ENCODE peak calls at places on chromosomes 6 and 20, in six cellular contexts. N is ovary, W is tibial nerve, T is sigmoid colon, Q is HepG2, O is stomach. P is an unnamed sample.

GRCh38 chr6:141359953-141360352 is 772.8 kb upstream of the GJE1 start:
- DNase-seq in T (no peak), O (no peak), Q (no peak), W (no peak), N (no peak), P (no peak)

GRCh38 chr20:23217023-23217422 is 130.9 kb upstream of the CD93 start:
- DNase-seq in W (no peak), N (no peak), T (no peak), Q (no peak), O (no peak), P (no peak)

GRCh38 chr6:90653750-90654149 is 66.9 kb upstream of the MAP3K7 start:
- DNase-seq in W (no peak), O (no peak), N (no peak), T (no peak), Q (no peak), P (no peak)

GRCh38 chr6:3808759-3809514 is 40.2 kb upstream of the FAM50B start:
- DNase-seq in N (no peak), W (peak), T (peak), O (peak), Q (peak), P (peak)

GRCh38 chr6:51049288-51049982 is 230.8 kb downstream of the TFAP2B start:
- DNase-seq in O (no peak), Q (no peak), T (no peak), W (no peak), N (no peak), P (no peak)

GRCh38 chr20:63836335-63837133 is 5.5 kb upstream of the ZBTB46 start:
- DNase-seq in O (no peak), Q (no peak), T (no peak), W (no peak), N (no peak), P (no peak)

GRCh38 chr6:145310116-145310515 is 425.2 kb downstream of the EPM2A start:
- DNase-seq in N (no peak), T (no peak), O (no peak), W (no peak), Q (no peak), P (no peak)

GRCh38 chr6:138238368-138238767 is 20.1 kb upstream of the PBOV1 start:
- DNase-seq in Q (no peak), T (no peak), N (no peak), O (no peak), W (no peak), P (no peak)

GRCh38 chr20:7031222-7031621 is 263.7 kb downstream of the BMP2 start:
- DNase-seq in T (no peak), Q (peak), W (no peak), N (no peak), O (no peak), P (no peak)

GRCh38 chr20:7029005-7029404 is 261.5 kb downstream of the BMP2 start:
- DNase-seq in T (no peak), W (no peak), O (no peak), Q (no peak), N (no peak), P (no peak)

GRCh38 chr20:7022597-7022996 is 255.1 kb downstream of the BMP2 start:
- DNase-seq in W (no peak), O (no peak), N (no peak), Q (no peak), T (no peak), P (no peak)

GRCh38 chr20:7025635-7026034 is 258.1 kb downstream of the BMP2 start:
- DNase-seq in T (no peak), O (no peak), W (no peak), N (no peak), Q (no peak), P (no peak)
- TF ChIP-seq EP300 in T (no peak), O (no peak), W (no peak), N (no peak), Q (no peak), P (no peak)

GRCh38 chr20:39107741-39108140 is 145.6 kb downstream of the DHX35 start:
- DNase-seq in O (no peak), T (no peak), W (no peak), Q (peak), N (no peak), P (no peak)

GRCh38 chr20:39106791-39107190 is 144.6 kb downstream of the DHX35 start:
- DNase-seq in W (no peak), N (no peak), Q (no peak), T (no peak), O (no peak), P (no peak)

GRCh38 chr20:39105551-39105950 is 143.4 kb downstream of the DHX35 start:
- DNase-seq in O (no peak), Q (no peak), T (no peak), N (no peak), W (no peak), P (no peak)

GRCh38 chr20:39103305-39103704 is 141.2 kb downstream of the DHX35 start:
- DNase-seq in T (no peak), N (no peak), W (no peak), Q (no peak), O (no peak), P (no peak)

DNA sequence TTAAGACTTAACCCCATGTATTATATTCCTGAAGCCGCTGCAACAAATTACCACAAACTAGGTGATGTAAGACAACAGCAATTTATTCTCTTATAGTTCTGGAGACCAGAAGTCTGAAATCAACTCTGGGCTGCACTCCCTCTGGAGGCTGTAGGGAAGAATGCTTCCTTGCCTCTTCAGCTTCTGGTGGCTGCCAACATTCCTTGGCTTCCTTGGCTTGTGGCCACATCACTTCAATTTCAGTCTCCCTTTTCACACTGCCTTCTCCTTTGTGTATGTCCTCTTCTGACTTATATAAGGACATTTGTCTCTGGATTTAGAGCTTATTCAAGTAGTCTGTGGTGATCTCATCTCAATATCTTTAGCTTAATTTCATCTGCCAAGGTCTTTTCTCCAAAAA is 141.6 kb downstream of the DHX35 start:
- DNase-seq in O (no peak), N (no peak), Q (no peak), W (no peak), T (no peak), P (no peak)
- H3K27ac ChIP-seq in O (no peak), N (no peak), Q (no peak), W (no peak), T (no peak), P (no peak)

DNA sequence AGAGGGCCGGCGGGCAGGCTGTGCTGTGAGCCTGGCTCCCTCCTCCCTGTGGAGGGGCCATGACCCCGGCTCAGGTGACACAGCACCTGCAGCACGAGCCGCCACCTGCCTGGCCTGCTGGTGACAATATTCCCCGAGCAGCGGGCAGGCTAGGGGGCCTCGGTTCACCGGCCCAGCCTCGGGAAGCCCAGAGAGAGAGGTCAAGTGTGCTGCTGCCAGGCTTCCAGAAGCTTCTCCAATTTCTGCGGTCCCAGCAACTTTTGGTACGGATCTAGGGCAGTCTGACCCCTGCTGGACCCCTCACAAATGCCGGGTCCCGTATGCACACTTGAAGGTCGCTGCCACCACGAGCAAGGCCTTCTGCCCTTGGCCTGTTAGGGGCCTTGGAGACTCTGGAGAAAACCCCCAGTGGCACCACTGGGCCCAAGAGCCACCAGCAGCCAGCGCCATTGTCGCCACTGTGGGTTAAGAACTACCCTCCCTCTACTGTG is 38.6 kb upstream of the NOL4L start:
- DNase-seq in W (no peak), N (no peak), T (no peak), Q (no peak), O (peak), P (no peak)
- TF ChIP-seq CTCF in W (no peak), N (no peak), T (no peak), Q (peak), O (no peak), P (no peak)

GRCh38 chr6:108361312-108361932 is 66.6 kb downstream of the AFG1L start:
- DNase-seq in W (no peak), Q (no peak), T (no peak), N (no peak), O (no peak), P (no peak)
- TF ChIP-seq EP300 in W (no peak), Q (no peak), T (no peak), N (no peak), O (no peak), P (no peak)

GRCh38 chr6:12032783-12033573 is 20.9 kb downstream of the HIVEP1 start:
- DNase-seq in T (no peak), W (no peak), N (no peak), O (no peak), Q (no peak), P (no peak)

GRCh38 chr6:12034831-12035230 is 22.7 kb downstream of the HIVEP1 start:
- DNase-seq in W (no peak), O (no peak), N (no peak), T (no peak), Q (no peak), P (no peak)

GRCh38 chr6:12036766-12037165 is 24.7 kb downstream of the HIVEP1 start:
- DNase-seq in W (no peak), Q (no peak), T (no peak), O (no peak), N (no peak), P (no peak)

GRCh38 chr6:12033770-12034169 is 21.7 kb downstream of the HIVEP1 start:
- DNase-seq in O (no peak), T (no peak), Q (no peak), W (no peak), N (no peak), P (no peak)

GRCh38 chr6:12034349-12034748 is 22.2 kb downstream of the HIVEP1 start:
- DNase-seq in N (no peak), W (no peak), O (no peak), T (no peak), Q (no peak), P (no peak)
- H3K27ac ChIP-seq in N (no peak), W (no peak), O (no peak), T (no peak), Q (no peak), P (no peak)

GRCh38 chr20:1206749-1207148 is 3.5 kb downstream of the C20orf202 start:
- DNase-seq in O (no peak), T (no peak), Q (no peak), N (no peak), W (no peak), P (no peak)

GRCh38 chr20:1211954-1212497 is 8.8 kb downstream of the C20orf202 start:
- DNase-seq in T (no peak), O (no peak), W (no peak), N (no peak), Q (no peak), P (no peak)

GRCh38 chr20:1207293-1207884 is 4.1 kb downstream of the C20orf202 start:
- DNase-seq in N (no peak), O (no peak), W (no peak), T (no peak), Q (no peak), P (no peak)

GRCh38 chr20:1210501-1210900 is 7.2 kb downstream of the C20orf202 start:
- DNase-seq in Q (no peak), N (no peak), O (no peak), T (no peak), W (no peak), P (no peak)

DNA sequence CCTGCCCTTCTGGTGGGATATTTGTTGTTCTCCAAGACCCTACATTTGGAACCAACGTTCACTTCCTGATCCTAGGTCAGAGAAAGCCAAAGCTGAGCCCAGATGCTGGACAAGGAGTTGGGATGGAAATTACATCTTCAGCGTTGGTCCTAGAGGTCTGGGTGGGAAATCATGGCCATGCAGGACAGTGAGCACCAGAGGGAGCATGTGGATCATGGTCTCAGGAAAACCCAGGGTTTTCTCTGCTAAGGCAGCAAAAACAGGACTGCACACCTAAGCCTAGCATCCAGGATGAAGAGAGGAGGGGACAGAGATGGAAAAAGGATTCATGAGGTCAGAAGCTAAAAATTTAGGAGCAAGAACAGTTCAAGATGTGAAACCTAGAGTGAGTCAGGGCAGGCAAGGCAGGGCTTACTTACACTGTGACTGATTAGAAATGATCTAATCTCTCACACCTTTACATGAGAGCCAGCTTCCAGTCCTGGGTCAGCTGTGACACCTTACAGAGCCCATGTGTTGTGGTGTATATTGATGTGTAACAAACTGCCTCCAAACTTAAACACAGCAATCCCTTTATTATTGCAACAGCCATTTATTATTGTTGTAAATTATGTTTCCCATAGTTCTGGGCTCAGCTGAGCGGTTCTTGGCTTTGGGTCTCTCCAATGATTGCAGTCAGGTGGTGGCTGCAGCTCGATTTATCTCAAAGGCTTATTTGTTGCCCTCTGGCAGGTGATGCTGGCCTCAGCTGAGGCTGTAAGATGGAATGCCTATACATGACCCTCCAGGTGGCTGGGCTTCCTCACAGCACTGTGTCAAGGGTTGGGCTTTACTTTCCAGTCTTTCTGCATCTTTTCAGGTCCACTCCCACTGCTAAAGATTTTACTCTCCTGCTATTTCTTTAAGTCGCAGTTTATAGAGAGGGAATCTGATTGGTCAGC is 6.5 kb downstream of the C20orf202 start:
- DNase-seq in W (no peak), O (no peak), N (no peak), Q (no peak), T (no peak), P (no peak)
- TF ChIP-seq CTCF in W (no peak), O (no peak), N (no peak), Q (peak), T (no peak), P (no peak)

DNA sequence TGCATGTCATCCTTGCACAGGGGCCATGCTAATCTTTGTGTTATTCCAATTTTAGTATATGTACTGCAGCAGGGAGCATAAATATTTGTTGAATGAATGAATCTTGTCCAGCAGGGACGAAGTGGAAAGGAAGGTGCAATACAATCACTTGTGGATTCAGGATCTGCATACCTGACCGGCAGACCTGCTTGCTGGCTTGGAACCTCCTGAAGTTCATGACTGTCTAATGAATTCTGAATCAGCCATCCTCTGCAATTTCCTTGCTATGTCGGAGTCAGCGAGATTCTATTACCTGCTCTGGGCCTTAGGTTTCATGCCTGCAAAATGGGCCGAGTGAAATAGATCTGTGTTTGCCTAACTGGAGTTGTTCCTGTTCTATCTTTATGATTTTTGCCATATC is 17.4 kb upstream of the NCOA3 start:
- DNase-seq in Q (no peak), O (no peak), N (no peak), T (no peak), W (no peak), P (no peak)
- TF ChIP-seq EP300 in Q (no peak), O (no peak), N (no peak), T (no peak), W (no peak), P (no peak)

GRCh38 chr6:45713981-45714685 is 301.5 kb downstream of the CLIC5 start:
- DNase-seq in O (no peak), Q (no peak), N (no peak), T (no peak), W (no peak), P (no peak)
- H3K27ac ChIP-seq in O (no peak), Q (no peak), N (no peak), T (no peak), W (peak), P (no peak)

DNA sequence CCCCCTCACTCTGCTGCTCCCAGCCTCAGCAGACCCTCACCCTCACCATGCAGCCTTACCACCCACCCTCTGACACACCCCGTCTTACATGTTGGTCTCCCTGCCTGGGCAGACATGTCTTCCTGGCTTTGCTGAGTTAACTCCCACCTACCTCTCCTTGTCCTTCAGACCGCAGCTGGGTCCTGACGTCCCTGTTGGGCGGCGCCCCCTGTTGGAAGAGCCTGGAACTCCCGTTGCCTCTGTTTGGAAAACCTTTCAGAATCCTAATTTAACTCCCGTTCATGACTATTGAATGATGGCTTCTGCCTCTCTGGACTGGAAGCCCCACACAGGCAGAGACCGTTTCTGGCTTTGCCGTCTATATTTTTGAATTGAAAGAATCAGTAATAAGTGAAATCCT is 245.1 kb downstream of the MYLK4 start:
- DNase-seq in Q (no peak), N (no peak), O (no peak), W (no peak), T (no peak), P (no peak)
- TF ChIP-seq CTCF in Q (peak), N (no peak), O (no peak), W (no peak), T (no peak), P (no peak)

DNA sequence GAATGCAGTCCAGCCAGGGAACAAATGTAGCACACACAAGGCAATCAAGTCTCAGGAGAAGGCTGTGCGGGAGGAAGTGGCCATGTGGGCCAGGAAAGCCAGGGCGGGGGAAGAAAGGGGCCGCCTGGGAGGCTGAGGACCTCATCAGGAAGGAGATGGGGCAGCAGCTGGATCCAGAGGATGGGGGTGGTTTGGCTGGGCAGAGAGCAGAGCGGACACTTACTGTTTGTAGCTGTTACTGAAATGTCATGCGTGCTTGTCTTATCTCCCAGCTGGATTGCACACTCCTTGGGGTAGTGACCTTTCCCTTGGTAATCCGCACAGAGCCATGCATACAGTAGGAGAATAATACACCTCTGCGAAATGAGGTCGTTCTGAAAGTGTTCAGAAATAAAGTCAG is 18.3 kb upstream of the MAP3K4 start:
- DNase-seq in Q (no peak), W (no peak), O (no peak), T (peak), N (peak), P (no peak)
- TF ChIP-seq EP300 in Q (no peak), W (no peak), O (no peak), T (no peak), N (no peak), P (no peak)

P was measured in transverse colon.